ENCODE peak calls at places on chromosomes 3 and 15, in four cellular contexts. V, G, B and T are unnamed samples.

GRCh38 chr15:40247406-40247971 is 8.6 kb downstream of the PAK6 start:
- DNase-seq in V (no peak), G (no peak), B (no peak), T (no peak)

GRCh38 chr15:99014803-99015676 is 7.4 kb upstream of the PGPEP1L start:
- DNase-seq in V (peak), G (peak), B (peak), T (peak)

GRCh38 chr3:137948400-137949072 is 61.4 kb upstream of the CLDN18 start:
- DNase-seq in V (no peak), G (no peak), B (no peak), T (no peak)

GRCh38 chr15:63067976-63068743 is 25.6 kb downstream of the TPM1 start:
- DNase-seq in V (no peak), G (no peak), B (no peak), T (no peak)

GRCh38 chr3:117252208-117252607 is 542.6 kb downstream of the TUSC7 start:
- DNase-seq in V (peak), G (no peak), B (no peak), T (no peak)

GRCh38 chr3:99875573-99875924 is 57.9 kb downstream of the CMSS1 start:
- DNase-seq in V (peak), G (peak), B (no peak), T (peak)

GRCh38 chr3:67484085-67484484 is 170.3 kb downstream of the SUCLG2 start:
- DNase-seq in V (no peak), G (no peak), B (no peak), T (no peak)

GRCh38 chr3:47877719-47878118 is 74.8 kb downstream of the DHX30 start:
- DNase-seq in V (no peak), G (no peak), B (no peak), T (no peak)

GRCh38 chr3:141076821-141077571 is 25.8 kb downstream of the SPSB4 start:
- DNase-seq in V (peak), G (peak), B (peak), T (no peak)

GRCh38 chr15:63049747-63050439 is 7.3 kb downstream of the TPM1 start:
- DNase-seq in V (no peak), G (peak), B (no peak), T (no peak)

GRCh38 chr15:83372434-83372873 is 74.7 kb upstream of the SH3GL3 start:
- DNase-seq in V (no peak), G (no peak), B (no peak), T (no peak)

GRCh38 chr3:169404491-169404890 is 259.0 kb downstream of the MECOM start:
- DNase-seq in V (no peak), G (no peak), B (no peak), T (no peak)

GRCh38 chr3:178060406-178060805 is 475.8 kb upstream of the KCNMB2 start:
- DNase-seq in V (peak), G (peak), B (no peak), T (no peak)

GRCh38 chr3:37899101-37899707 is 37.5 kb downstream of the CTDSPL start:
- DNase-seq in V (no peak), G (no peak), B (no peak), T (no peak)

GRCh38 chr15:74913041-74913440 is 6.4 kb upstream of the FAM219B start:
- DNase-seq in V (peak), G (no peak), B (no peak), T (no peak)

GRCh38 chr3:140188285-140188684 is 253.3 kb downstream of the CLSTN2 start:
- DNase-seq in V (no peak), G (no peak), B (no peak), T (no peak)

GRCh38 chr3:197327701-197328100 is 29.3 kb upstream of the DLG1 start:
- DNase-seq in V (peak), G (peak), B (no peak), T (no peak)

GRCh38 chr15:72535911-72536310 is 61.8 kb downstream of the ARIH1 start:
- DNase-seq in V (no peak), G (no peak), B (no peak), T (no peak)

GRCh38 chr15:59017459-59017858 is 30.0 kb downstream of the RNF111 start:
- DNase-seq in V (no peak), G (no peak), B (no peak), T (no peak)

GRCh38 chr15:70827721-70828120 is 26.2 kb downstream of the LARP6 start:
- DNase-seq in V (no peak), G (no peak), B (no peak), T (no peak)

GRCh38 chr3:196774191-196774820 is 34.6 kb downstream of the PAK2 start:
- DNase-seq in V (no peak), G (no peak), B (no peak), T (no peak)

GRCh38 chr3:189563841-189564563 is 67.2 kb upstream of the TP63 start:
- DNase-seq in V (peak), G (peak), B (no peak), T (no peak)

GRCh38 chr15:57626713-57627440 is 35.2 kb downstream of the MYZAP start:
- DNase-seq in V (no peak), G (no peak), B (no peak), T (no peak)

GRCh38 chr3:182869059-182869458 is 75.8 kb downstream of the ATP11B start:
- DNase-seq in V (no peak), G (no peak), B (no peak), T (no peak)

GRCh38 chr15:96341465-96342142 is 11.1 kb downstream of the NR2F2 start:
- DNase-seq in V (no peak), G (peak), B (peak), T (no peak)
- H4K91ac ChIP-seq in V (peak), G (peak), B (no peak), T (no peak)

DNA sequence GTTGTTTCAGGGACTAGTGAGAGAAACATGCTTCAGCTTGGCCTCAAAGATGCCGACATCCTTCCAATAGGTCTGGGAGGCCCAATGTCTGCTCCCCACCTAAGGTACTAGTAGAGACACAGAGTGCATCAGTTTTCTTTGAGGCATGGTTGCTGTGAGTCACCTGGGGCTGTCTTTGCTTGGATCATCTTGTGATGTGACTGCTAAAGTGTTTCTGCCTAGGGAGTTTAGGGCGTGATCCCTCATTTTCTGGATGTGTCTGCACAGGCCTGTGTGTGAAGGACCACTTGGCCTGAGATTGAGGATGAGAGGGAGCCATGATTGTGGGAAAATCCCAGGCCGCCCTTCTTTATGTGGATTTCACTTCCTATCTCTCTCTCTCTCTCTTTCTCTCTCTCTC is 4.8 kb downstream of the GASK1A start:
- DNase-seq in V (no peak), G (no peak), B (no peak), T (no peak)
- H4K91ac ChIP-seq in V (no peak), G (no peak), B (no peak), T (no peak)

DNA sequence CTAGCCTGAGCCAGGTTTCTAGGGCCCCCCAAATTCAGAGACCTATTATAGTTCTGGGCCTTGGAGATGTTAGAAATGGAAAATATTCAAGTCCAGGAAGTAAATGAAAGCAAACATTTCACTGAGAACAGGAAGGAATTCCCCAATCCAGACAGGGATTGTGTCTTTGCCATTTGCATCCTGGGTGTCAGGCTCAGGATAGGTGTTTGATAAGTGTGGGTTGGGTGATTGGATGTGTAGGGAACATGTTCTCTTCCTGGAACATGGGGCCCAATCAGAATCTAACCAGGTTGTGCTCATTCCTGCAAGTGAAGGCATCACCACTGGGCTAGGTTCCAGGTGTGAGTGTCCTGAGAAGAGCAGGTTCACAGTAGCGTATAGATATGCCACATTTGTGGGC is 14.6 kb upstream of the LRRC2 start:
- DNase-seq in V (no peak), G (no peak), B (no peak), T (no peak)
- H4K91ac ChIP-seq in V (no peak), G (no peak), B (no peak), T (no peak)

GRCh38 chr3:14253983-14254382 is 75.4 kb downstream of the LSM3 start:
- DNase-seq in V (no peak), G (no peak), B (no peak), T (no peak)
- H4K91ac ChIP-seq in V (peak), G (no peak), B (no peak), T (no peak)